ENCODE peak calls at places on chromosome 7, in six cellular contexts. One of them, this sample, is unnamed.

GRCh38 chr7:105638942-105639495 is 57.7 kb upstream of the EFCAB10 start:
- DNase-seq in esophagus squamous epithelium: no peak
- DNase-seq in neural progenitor cell: peak; percentile 75
- DNase-seq in testis: no peak
- DNase-seq in GM12891: no peak
- DNase-seq in GF-D8: no peak
- DNase-seq in this sample: no peak

GRCh38 chr7:28573059-28573553 is 160.8 kb downstream of the CREB5 start:
- DNase-seq in esophagus squamous epithelium: no peak
- DNase-seq in neural progenitor cell: no peak
- DNase-seq in testis: no peak
- DNase-seq in GM12891: no peak
- DNase-seq in GF-D8: no peak
- DNase-seq in this sample: no peak

GRCh38 chr7:77687747-77688144 is 8.5 kb upstream of the RSBN1L start:
- DNase-seq in esophagus squamous epithelium: no peak
- DNase-seq in neural progenitor cell: no peak
- DNase-seq in testis: no peak
- DNase-seq in GM12891: no peak
- DNase-seq in GF-D8: no peak
- DNase-seq in this sample: no peak

GRCh38 chr7:108442039-108442568 is 14.1 kb downstream of the NRCAM start:
- DNase-seq in esophagus squamous epithelium: no peak
- DNase-seq in neural progenitor cell: no peak
- DNase-seq in testis: no peak
- DNase-seq in GM12891: no peak
- DNase-seq in GF-D8: no peak
- DNase-seq in this sample: no peak

GRCh38 chr7:102251531-102252372 is 34.9 kb upstream of the SH2B2 start:
- DNase-seq in esophagus squamous epithelium: no peak
- DNase-seq in neural progenitor cell: peak; percentile 73
- DNase-seq in testis: no peak
- DNase-seq in GM12891: no peak
- DNase-seq in GF-D8: no peak
- DNase-seq in this sample: no peak

GRCh38 chr7:39703143-39703542 is 79.8 kb downstream of the RALA start:
- DNase-seq in esophagus squamous epithelium: no peak
- DNase-seq in neural progenitor cell: no peak
- DNase-seq in testis: no peak
- DNase-seq in GM12891: no peak
- DNase-seq in GF-D8: no peak
- DNase-seq in this sample: peak; percentile 6

GRCh38 chr7:132065193-132065972 is 509.0 kb upstream of the PODXL start:
- DNase-seq in esophagus squamous epithelium: no peak
- DNase-seq in neural progenitor cell: no peak
- DNase-seq in testis: peak; percentile 25
- DNase-seq in GM12891: no peak
- DNase-seq in GF-D8: no peak
- DNase-seq in this sample: peak; percentile 89

GRCh38 chr7:27940341-27940740 is 200.4 kb downstream of the TAX1BP1 start:
- DNase-seq in esophagus squamous epithelium: no peak
- DNase-seq in neural progenitor cell: no peak
- DNase-seq in testis: no peak
- DNase-seq in GM12891: no peak
- DNase-seq in GF-D8: no peak
- DNase-seq in this sample: no peak

GRCh38 chr7:100437150-100438100 is 1.1 kb upstream of the PPP1R35 start:
- DNase-seq in esophagus squamous epithelium: no peak
- DNase-seq in neural progenitor cell: no peak
- DNase-seq in testis: no peak
- DNase-seq in GM12891: no peak
- DNase-seq in GF-D8: no peak
- DNase-seq in this sample: no peak

GRCh38 chr7:90836937-90837336 is 240.8 kb downstream of the CDK14 start:
- DNase-seq in esophagus squamous epithelium: no peak
- DNase-seq in neural progenitor cell: no peak
- DNase-seq in testis: no peak
- DNase-seq in GM12891: no peak
- DNase-seq in GF-D8: no peak
- DNase-seq in this sample: no peak

GRCh38 chr7:50652400-50653115 is 87.4 kb upstream of the DDC start:
- DNase-seq in esophagus squamous epithelium: no peak
- DNase-seq in neural progenitor cell: no peak
- DNase-seq in testis: no peak
- DNase-seq in GM12891: no peak
- DNase-seq in GF-D8: no peak
- DNase-seq in this sample: no peak